ENCODE peak calls at places on chromosomes 2 and 18, in seven cellular contexts. X, M, Z, Q, E, I and G are unnamed samples.

GRCh38 chr2:203240491-203240890 is 1.7 kb downstream of the CYP20A1 start:
- DNase-seq in X (no peak), M (no peak), Z (no peak), Q (no peak), E (no peak), I (no peak), G (no peak)

GRCh38 chr2:100924520-100925451 is 77.3 kb upstream of the RPL31 start:
- DNase-seq in X (peak), M (no peak), Z (peak), Q (peak), E (peak), I (no peak), G (peak)

GRCh38 chr2:9294764-9295163 is 88.2 kb downstream of the ASAP2 start:
- DNase-seq in X (no peak), M (no peak), Z (no peak), Q (no peak), E (no peak), I (no peak), G (no peak)

GRCh38 chr2:74514368-74515270 is at the start of gene TLX2:
- DNase-seq in X (no peak), M (no peak), Z (no peak), Q (no peak), E (no peak), I (no peak), G (no peak)

GRCh38 chr2:120622886-120623753 is 112.5 kb upstream of the GLI2 start:
- DNase-seq in X (no peak), M (no peak), Z (no peak), Q (no peak), E (no peak), I (no peak), G (no peak)

GRCh38 chr2:44692821-44693220 is 248.7 kb upstream of the SIX3 start:
- DNase-seq in X (no peak), M (peak), Z (no peak), Q (no peak), E (no peak), I (no peak), G (no peak)

GRCh38 chr2:200698217-200698616 is 112.4 kb downstream of the AOX1 start:
- DNase-seq in X (no peak), M (no peak), Z (no peak), Q (no peak), E (no peak), I (no peak), G (no peak)

GRCh38 chr18:12659904-12660605 is 2.1 kb upstream of the SPIRE1 start:
- DNase-seq in X (peak), M (peak), Z (peak), Q (peak), E (peak), I (peak), G (peak)

GRCh38 chr2:233247744-233248143 is 3.7 kb upstream of the ATG16L1 start:
- DNase-seq in X (no peak), M (peak), Z (no peak), Q (peak), E (peak), I (peak), G (peak)

GRCh38 chr2:155310589-155310988 is 612.1 kb downstream of the KCNJ3 start:
- DNase-seq in X (peak), M (peak), Z (no peak), Q (peak), E (peak), I (no peak), G (no peak)

GRCh38 chr18:13455960-13456471 is 237.5 kb downstream of the LDLRAD4 start:
- DNase-seq in X (no peak), M (no peak), Z (no peak), Q (no peak), E (no peak), I (no peak), G (peak)

GRCh38 chr2:95115418-95115817 is 6.2 kb downstream of the MRPS5 start:
- DNase-seq in X (peak), M (peak), Z (peak), Q (peak), E (peak), I (peak), G (peak)

GRCh38 chr2:197707316-197708213 is 2.4 kb downstream of the MARS2 start:
- DNase-seq in X (peak), M (peak), Z (no peak), Q (peak), E (peak), I (no peak), G (peak)

GRCh38 chr2:221589696-221590095 is 17.6 kb upstream of the EPHA4 start:
- DNase-seq in X (no peak), M (no peak), Z (no peak), Q (no peak), E (no peak), I (no peak), G (no peak)

GRCh38 chr18:46042571-46043123 is 29.4 kb downstream of the PSTPIP2 start:
- DNase-seq in X (peak), M (peak), Z (no peak), Q (peak), E (peak), I (peak), G (peak)

GRCh38 chr2:180573951-180574350 is 406.5 kb upstream of the UBE2E3 start:
- DNase-seq in X (peak), M (peak), Z (no peak), Q (peak), E (peak), I (peak), G (no peak)

GRCh38 chr2:25198209-25198525 is 29.8 kb upstream of the POMC start:
- DNase-seq in X (no peak), M (no peak), Z (no peak), Q (no peak), E (no peak), I (no peak), G (no peak)

GRCh38 chr2:234156326-234156725 is 105.8 kb downstream of the SPP2 start:
- DNase-seq in X (no peak), M (no peak), Z (no peak), Q (no peak), E (no peak), I (no peak), G (no peak)

GRCh38 chr18:36162981-36163380 is 24.3 kb upstream of the MOCOS start:
- DNase-seq in X (no peak), M (no peak), Z (no peak), Q (peak), E (peak), I (no peak), G (no peak)

GRCh38 chr2:237643066-237643465 is 15.7 kb downstream of the LRRFIP1 start:
- DNase-seq in X (no peak), M (no peak), Z (no peak), Q (no peak), E (no peak), I (no peak), G (no peak)

GRCh38 chr2:61845320-61845719 is 8.5 kb downstream of the FAM161A start:
- DNase-seq in X (no peak), M (no peak), Z (no peak), Q (no peak), E (no peak), I (no peak), G (no peak)

GRCh38 chr18:54269924-54270844 is 867 bp downstream of the POLI start:
- DNase-seq in X (peak), M (peak), Z (peak), Q (peak), E (peak), I (peak), G (peak)

GRCh38 chr2:174771631-174772491 is 7.6 kb upstream of the CHRNA1 start:
- DNase-seq in X (peak), M (peak), Z (peak), Q (peak), E (peak), I (peak), G (peak)

GRCh38 chr2:85221291-85221690 is 88.1 kb downstream of the TCF7L1 start:
- DNase-seq in X (no peak), M (no peak), Z (no peak), Q (no peak), E (peak), I (no peak), G (no peak)

GRCh38 chr2:134280726-134281125 is 26.9 kb downstream of the MGAT5 start:
- DNase-seq in X (no peak), M (no peak), Z (no peak), Q (no peak), E (no peak), I (no peak), G (no peak)

GRCh38 chr2:134284119-134284670 is 30.3 kb downstream of the MGAT5 start:
- DNase-seq in X (no peak), M (no peak), Z (no peak), Q (no peak), E (peak), I (no peak), G (no peak)

GRCh38 chr2:134282638-134283400 is 28.9 kb downstream of the MGAT5 start:
- DNase-seq in X (no peak), M (no peak), Z (no peak), Q (no peak), E (no peak), I (no peak), G (peak)

GRCh38 chr2:134281815-134282419 is 28.0 kb downstream of the MGAT5 start:
- DNase-seq in X (no peak), M (no peak), Z (no peak), Q (no peak), E (no peak), I (no peak), G (no peak)

DNA sequence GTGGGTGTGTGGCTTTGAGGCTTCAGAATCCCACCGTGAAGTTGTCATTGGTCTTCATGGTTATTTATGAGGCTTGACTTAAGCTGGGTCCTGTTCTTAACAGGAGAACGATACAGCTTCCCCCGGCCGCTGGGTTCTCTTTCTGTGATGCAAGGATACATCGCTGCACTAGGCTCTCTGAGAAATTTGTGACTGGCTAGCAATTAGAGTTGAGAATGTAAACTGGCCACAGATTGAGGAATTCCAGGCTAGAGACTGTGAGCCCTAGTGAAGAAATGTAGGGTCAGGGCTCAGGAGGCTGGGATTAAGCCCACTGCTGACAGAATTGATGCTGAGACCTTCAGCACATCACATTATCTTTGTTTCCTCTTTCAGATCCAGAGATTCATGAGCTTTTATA is 29.8 kb downstream of the MGAT5 start:
- DNase-seq in X (no peak), M (no peak), Z (no peak), Q (no peak), E (no peak), I (no peak), G (peak)
- TF ChIP-seq CTCF in X (no peak), M (no peak), Z (no peak), Q (no peak), E (no peak), I (no peak), G (no peak)

GRCh38 chr2:240567872-240568677 is at the start of gene RNPEPL1:
- DNase-seq in X (no peak), M (peak), Z (peak), Q (no peak), E (no peak), I (peak), G (peak)
- TF ChIP-seq CTCF in X (no peak), M (no peak), Z (no peak), Q (no peak), E (peak), I (peak), G (no peak)

DNA sequence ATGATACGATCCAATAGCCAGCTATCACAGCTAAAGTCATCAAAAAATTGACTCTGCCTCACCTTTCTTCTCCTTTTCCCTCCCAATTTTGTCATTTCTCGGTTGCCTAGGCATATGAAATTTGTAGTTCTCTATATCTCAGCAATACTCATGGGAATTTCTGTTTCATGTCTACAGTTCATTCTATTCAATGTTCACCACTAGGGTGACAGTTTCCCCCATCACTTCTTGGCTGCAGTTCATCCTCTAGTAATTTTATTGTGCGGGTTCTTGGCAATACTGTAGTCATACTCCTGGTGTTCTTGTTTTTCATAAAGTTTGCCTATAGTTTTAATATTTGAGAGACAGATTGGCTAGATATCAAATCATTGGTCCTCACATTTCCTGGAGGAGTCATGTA is 872.2 kb upstream of the ID2 start:
- DNase-seq in X (no peak), M (no peak), Z (no peak), Q (no peak), E (no peak), I (no peak), G (no peak)
- TF ChIP-seq CTCF in X (no peak), M (no peak), Z (no peak), Q (no peak), E (no peak), I (no peak), G (no peak)

GRCh38 chr2:113203901-113204519 is 30.2 kb downstream of the PSD4 start:
- DNase-seq in X (peak), M (peak), Z (peak), Q (peak), E (peak), I (peak), G (peak)
- TF ChIP-seq CTCF in X (peak), M (peak), Z (no peak), Q (peak), E (peak), I (peak), G (peak)

GRCh38 chr2:10423400-10423774 is 24.7 kb downstream of the ODC1 start:
- DNase-seq in X (no peak), M (no peak), Z (no peak), Q (no peak), E (no peak), I (no peak), G (no peak)

GRCh38 chr2:10422732-10423399 is 25.3 kb downstream of the ODC1 start:
- DNase-seq in X (no peak), M (no peak), Z (no peak), Q (no peak), E (no peak), I (no peak), G (no peak)

GRCh38 chr2:10417551-10418335 is 30.4 kb downstream of the ODC1 start:
- DNase-seq in X (no peak), M (no peak), Z (no peak), Q (no peak), E (no peak), I (no peak), G (no peak)

GRCh38 chr2:10422251-10422650 is 25.9 kb downstream of the ODC1 start:
- DNase-seq in X (no peak), M (no peak), Z (no peak), Q (no peak), E (no peak), I (no peak), G (no peak)

DNA sequence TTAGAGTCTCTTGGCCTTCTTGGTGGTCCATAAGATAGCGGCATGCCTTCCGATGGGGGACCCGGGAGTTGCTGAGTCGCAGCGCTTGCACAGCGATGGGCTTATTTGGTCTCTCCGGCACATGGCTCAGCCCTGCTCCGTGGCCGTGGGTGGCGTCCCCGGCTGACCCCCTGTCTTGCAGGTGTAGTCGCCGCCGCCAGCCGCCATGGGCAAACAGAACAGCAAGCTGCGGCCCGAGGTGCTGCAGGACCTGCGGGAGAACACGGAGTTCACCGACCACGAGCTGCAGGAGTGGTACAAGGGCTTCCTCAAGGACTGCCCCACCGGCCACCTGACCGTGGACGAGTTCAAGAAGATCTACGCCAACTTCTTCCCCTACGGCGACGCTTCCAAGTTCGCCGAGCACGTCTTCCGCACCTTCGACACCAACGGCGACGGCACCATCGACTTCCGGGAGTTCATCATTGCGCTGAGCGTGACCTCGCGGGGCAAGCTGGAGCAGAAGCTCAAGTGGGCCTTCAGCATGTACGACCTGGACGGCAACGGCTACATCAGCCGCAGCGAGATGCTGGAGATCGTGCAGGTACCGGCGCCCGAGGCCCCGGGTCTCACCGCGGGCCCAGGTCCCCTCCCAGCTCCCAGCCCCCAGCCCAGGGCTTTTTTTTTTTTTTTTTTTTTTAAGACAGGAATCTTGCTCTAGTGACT is 28.4 kb downstream of the ODC1 start:
- DNase-seq in X (no peak), M (no peak), Z (no peak), Q (no peak), E (no peak), I (no peak), G (no peak)
- TF ChIP-seq CTCF in X (no peak), M (no peak), Z (no peak), Q (no peak), E (no peak), I (no peak), G (no peak)

DNA sequence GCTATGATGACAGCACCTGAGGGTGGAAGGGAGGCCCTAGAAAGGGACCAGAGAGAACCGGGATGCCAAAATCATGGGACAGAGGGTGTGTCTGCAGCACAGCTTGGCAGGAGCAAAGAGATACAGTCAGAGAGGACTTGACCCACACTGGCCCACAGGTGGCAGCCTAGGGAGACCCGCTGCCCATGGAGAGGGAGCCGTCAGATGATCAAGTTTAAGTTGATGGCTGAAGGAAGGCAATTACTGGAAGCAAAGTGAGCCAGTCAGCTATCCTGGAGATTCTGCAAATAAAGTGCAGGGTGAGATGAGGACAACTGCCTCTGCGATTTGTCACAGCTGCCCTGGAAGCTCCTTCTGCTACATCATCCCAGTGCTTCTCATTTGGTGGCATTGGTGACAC is 74.0 kb downstream of the CMPK2 start:
- DNase-seq in X (no peak), M (no peak), Z (no peak), Q (no peak), E (no peak), I (no peak), G (no peak)
- TF ChIP-seq CTCF in X (no peak), M (no peak), Z (no peak), Q (no peak), E (no peak), I (no peak), G (peak)

GRCh38 chr2:122519806-122520205 is 764.4 kb downstream of the TSN start:
- DNase-seq in X (no peak), M (peak), Z (no peak), Q (no peak), E (no peak), I (no peak), G (no peak)

GRCh38 chr2:122516775-122517174 is 761.3 kb downstream of the TSN start:
- DNase-seq in X (no peak), M (no peak), Z (no peak), Q (no peak), E (no peak), I (no peak), G (no peak)

GRCh38 chr2:122515731-122516130 is 760.3 kb downstream of the TSN start:
- DNase-seq in X (no peak), M (no peak), Z (no peak), Q (no peak), E (no peak), I (no peak), G (no peak)

GRCh38 chr2:122520212-122520611 is 764.8 kb downstream of the TSN start:
- DNase-seq in X (no peak), M (no peak), Z (no peak), Q (no peak), E (no peak), I (no peak), G (no peak)

DNA sequence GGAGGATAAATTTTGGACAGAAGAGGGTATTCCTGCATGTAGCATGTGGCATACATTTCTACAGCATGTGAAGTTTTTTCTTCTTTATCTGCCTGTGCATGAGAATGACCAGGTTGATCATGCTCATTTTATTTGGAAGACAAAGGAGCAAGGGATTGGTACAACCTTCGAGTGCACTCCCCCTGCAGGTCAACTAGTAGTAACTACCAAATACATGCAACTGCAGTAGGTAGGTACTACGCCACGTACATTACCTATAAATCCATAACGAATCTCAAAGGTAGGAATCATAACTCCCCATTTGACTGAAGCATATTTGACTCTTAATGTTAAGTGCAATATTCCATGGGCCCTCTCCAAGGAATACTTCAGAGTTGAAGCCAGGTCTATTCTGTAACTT is 763.9 kb downstream of the TSN start:
- DNase-seq in X (no peak), M (no peak), Z (no peak), Q (no peak), E (no peak), I (no peak), G (no peak)
- TF ChIP-seq CTCF in X (no peak), M (no peak), Z (no peak), Q (peak), E (peak), I (peak), G (no peak)

GRCh38 chr2:106085441-106085911 is 108.6 kb downstream of the UXS1 start:
- DNase-seq in X (peak), M (peak), Z (peak), Q (peak), E (peak), I (no peak), G (peak)
- TF ChIP-seq CTCF in X (peak), M (peak), Z (no peak), Q (peak), E (peak), I (no peak), G (peak)